ENCODE peak calls at places on chromosomes 4 and X, in nine cellular contexts. T is type B pancreatic cell, B is NCI-H1417, M is NCI-H2081, L is G401, X is HS-5, A is IMR-90, D is NCI-H460, Z is anterior cingulate cortex. Q is an unnamed sample.

GRCh38 chr4:7781361-7781760 is 158.3 kb downstream of the AFAP1 start:
- DNase-seq in M (no peak), L (no peak), D (no peak), B (no peak), X (no peak), T (no peak), A (peak), Z (no peak), Q (no peak)

GRCh38 chr4:13985824-13986223 is 358.3 kb upstream of the BOD1L1 start:
- DNase-seq in D (no peak), L (no peak), T (no peak), X (no peak), A (peak), B (no peak), Z (no peak), M (no peak), Q (no peak)

GRCh38 chr4:32499176-32499575 is 1779.0 kb downstream of the PCDH7 start:
- DNase-seq in Z (no peak), L (no peak), M (no peak), A (no peak), X (peak), B (no peak), D (no peak), T (no peak), Q (no peak)

GRCh38 chr4:150229538-150229937 is 151.3 kb downstream of the DCLK2 start:
- DNase-seq in T (no peak), A (peak), M (no peak), X (peak), D (no peak), B (no peak), L (no peak), Z (no peak), Q (no peak)

GRCh38 chr4:1376841-1377605 is 29.2 kb downstream of the NKX1-1 start:
- DNase-seq in A (no peak), B (no peak), X (no peak), L (no peak), D (no peak), Z (no peak), M (no peak), T (no peak), Q (no peak)

GRCh38 chr4:39043058-39043696 is 11.0 kb upstream of the TMEM156 start:
- DNase-seq in B (no peak), L (no peak), M (no peak), D (no peak), Z (no peak), A (peak), T (no peak), X (no peak), Q (peak)

GRCh38 chr4:18976884-18977283 is 955.3 kb upstream of the LCORL start:
- DNase-seq in T (no peak), D (no peak), B (no peak), L (no peak), X (no peak), A (no peak), M (no peak), Z (no peak), Q (no peak)

GRCh38 chrX:19183777-19184485 is 61.7 kb upstream of the ADGRG2 start:
- DNase-seq in T (no peak), Z (no peak), A (no peak), B (no peak), L (no peak), D (no peak), M (no peak), X (no peak), Q (no peak)

GRCh38 chrX:38347136-38347535 is 5.3 kb upstream of the OTC start:
- DNase-seq in T (no peak), A (peak), B (no peak), Z (no peak), X (peak), L (no peak), D (no peak), M (no peak), Q (no peak)

GRCh38 chr4:40307627-40308497 is 27.3 kb upstream of the CHRNA9 start:
- DNase-seq in B (no peak), X (no peak), D (no peak), Z (no peak), M (no peak), T (no peak), A (no peak), L (no peak), Q (no peak)

GRCh38 chr4:55635760-55636621 is at the start of gene NMU:
- DNase-seq in M (peak), X (no peak), A (no peak), T (peak), Z (no peak), D (peak), L (peak), B (peak), Q (no peak)

GRCh38 chr4:73451978-73452747 is 16.1 kb downstream of the AFP start:
- DNase-seq in M (no peak), X (no peak), T (no peak), B (peak), D (no peak), L (peak), A (no peak), Z (no peak), Q (peak)

GRCh38 chr4:8780596-8781368 is 90.9 kb downstream of the HMX1 start:
- DNase-seq in B (no peak), A (no peak), T (no peak), X (no peak), D (no peak), L (no peak), Z (no peak), M (no peak), Q (no peak)

GRCh38 chr4:55312491-55313101 is 33.4 kb upstream of the SRD5A3 start:
- DNase-seq in L (peak), Z (no peak), B (peak), T (no peak), D (peak), X (no peak), M (peak), A (peak), Q (peak)

GRCh38 chr4:25792200-25792791 is 70.5 kb downstream of the SEL1L3 start:
- DNase-seq in M (peak), Z (no peak), D (peak), A (no peak), T (no peak), L (no peak), B (peak), X (no peak), Q (peak)

GRCh38 chrX:45571453-45571852 is 370.8 kb upstream of the DIPK2B start:
- DNase-seq in X (no peak), M (no peak), T (no peak), L (no peak), Z (no peak), A (no peak), B (no peak), D (no peak), Q (no peak)

GRCh38 chrX:46957299-46957698 is 45.1 kb downstream of the JADE3 start:
- DNase-seq in L (no peak), M (no peak), X (no peak), B (no peak), A (no peak), D (no peak), T (no peak), Z (no peak), Q (no peak)

GRCh38 chrX:134373736-134374135 is 86.2 kb upstream of the HPRT1 start:
- DNase-seq in A (no peak), L (no peak), B (peak), T (no peak), M (no peak), X (no peak), D (no peak), Z (no peak), Q (peak)

GRCh38 chr4:170128219-170128804 is 38.6 kb upstream of the AADAT start:
- DNase-seq in D (no peak), B (no peak), T (no peak), L (no peak), M (no peak), Z (no peak), X (no peak), A (no peak), Q (no peak)

GRCh38 chr4:887034-887763 is 44.9 kb downstream of the GAK start:
- DNase-seq in M (no peak), B (no peak), T (no peak), Z (no peak), A (no peak), L (no peak), X (no peak), D (no peak), Q (no peak)

GRCh38 chrX:44906041-44906440 is 33.1 kb downstream of the KDM6A start:
- DNase-seq in X (no peak), A (no peak), L (no peak), B (no peak), Z (no peak), D (no peak), T (no peak), M (no peak), Q (no peak)

GRCh38 chrX:10176121-10177003 is 19.6 kb downstream of the CLCN4 start:
- DNase-seq in D (no peak), T (no peak), M (no peak), Z (no peak), X (no peak), A (no peak), L (peak), B (no peak), Q (peak)

GRCh38 chr4:104451573-104451972 is 43.1 kb downstream of the CXXC4 start:
- DNase-seq in X (no peak), L (peak), A (no peak), T (no peak), M (no peak), B (peak), Z (no peak), D (no peak), Q (peak)

GRCh38 chrX:70196961-70197805 is 19.9 kb downstream of the DGAT2L6 start:
- DNase-seq in D (peak), Z (no peak), X (no peak), T (no peak), L (peak), M (peak), B (peak), A (peak), Q (peak)

GRCh38 chr4:186669159-186669720 is 54.4 kb downstream of the FAT1 start:
- DNase-seq in B (peak), L (peak), T (no peak), X (peak), Z (no peak), A (peak), M (no peak), D (peak), Q (peak)

GRCh38 chr4:72319596-72319995 is 249.4 kb downstream of the ADAMTS3 start:
- DNase-seq in L (peak), Z (no peak), T (no peak), M (no peak), X (no peak), D (no peak), B (no peak), A (peak), Q (peak)

GRCh38 chrX:153886915-153887314 is 942 bp upstream of the L1CAM start:
- DNase-seq in T (no peak), D (no peak), Z (no peak), L (peak), X (no peak), M (no peak), A (no peak), B (no peak), Q (no peak)

GRCh38 chr4:9703391-9703790 is 78.0 kb upstream of the DRD5 start:
- DNase-seq in L (peak), A (no peak), B (peak), X (no peak), Z (no peak), T (no peak), M (peak), D (peak), Q (peak)

GRCh38 chrX:86946569-86946968 is 571.0 kb upstream of the KLHL4 start:
- DNase-seq in D (peak), X (no peak), T (no peak), Z (no peak), L (peak), A (peak), B (peak), M (peak), Q (peak)

GRCh38 chr4:16812041-16812440 is 86.4 kb downstream of the LDB2 start:
- DNase-seq in A (no peak), X (no peak), M (no peak), T (no peak), D (no peak), B (no peak), Z (no peak), L (no peak), Q (no peak)

GRCh38 chrX:149648932-149649331 is 17.3 kb upstream of the TMEM185A start:
- DNase-seq in M (no peak), B (no peak), D (no peak), T (no peak), X (no peak), Z (no peak), A (no peak), L (no peak), Q (no peak)

GRCh38 chr4:85050736-85051135 is 84.2 kb upstream of the WDFY3 start:
- DNase-seq in Z (no peak), T (no peak), L (no peak), X (no peak), A (no peak), M (no peak), D (no peak), B (peak), Q (no peak)

GRCh38 chr4:1360423-1361283 is 13.6 kb downstream of the UVSSA start:
- DNase-seq in A (peak), M (no peak), B (no peak), D (no peak), T (no peak), L (no peak), Z (no peak), X (no peak), Q (no peak)

GRCh38 chr4:10100734-10101216 is 15.8 kb downstream of the WDR1 start:
- DNase-seq in A (no peak), B (no peak), L (no peak), M (no peak), Z (no peak), T (no peak), X (no peak), D (no peak), Q (no peak)

GRCh38 chr4:140666889-140667614 is 89.1 kb downstream of the TBC1D9 start:
- DNase-seq in D (no peak), T (no peak), Z (no peak), L (no peak), M (peak), A (no peak), X (no peak), B (peak), Q (no peak)